ENCODE peak calls at places on chromosomes 7 and 10, in seven cellular contexts. S is upper lobe of right lung, F is dorsolateral prefrontal cortex, C is GM20000, N is progenitor cell of endocrine pancreas, I is sigmoid colon, Z is endodermal cell. A is an unnamed sample.

GRCh38 chr7:1040790-1041189 is 3.6 kb upstream of the GPR146 start:
- DNase-seq in S (no peak), F (no peak), C (no peak), N (no peak), I (no peak), Z (no peak), A (peak)

GRCh38 chr10:44913312-44914079 is 2.4 kb downstream of the TMEM72 start:
- DNase-seq in S (no peak), F (no peak), C (no peak), N (no peak), I (no peak), Z (no peak), A (no peak)

GRCh38 chr10:114273910-114274309 is 34.9 kb downstream of the VWA2 start:
- DNase-seq in S (peak), F (no peak), C (no peak), N (no peak), I (no peak), Z (no peak), A (no peak)

GRCh38 chr7:90709501-90710465 is 113.7 kb downstream of the CDK14 start:
- DNase-seq in S (no peak), F (no peak), C (no peak), N (no peak), I (no peak), Z (peak), A (peak)

GRCh38 chr10:74213571-74214162 is 62.6 kb downstream of the ADK start:
- DNase-seq in S (peak), F (no peak), C (peak), N (no peak), I (no peak), Z (peak), A (peak)

GRCh38 chr7:102883098-102883860 is 29.5 kb upstream of the LRRC17 start:
- DNase-seq in S (no peak), F (no peak), C (no peak), N (no peak), I (no peak), Z (no peak), A (peak)

GRCh38 chr7:64775289-64775688 is 18.9 kb upstream of the ZNF138 start:
- DNase-seq in S (no peak), F (no peak), C (no peak), N (no peak), I (no peak), Z (no peak), A (peak)

GRCh38 chr10:96703358-96703757 is 17.0 kb downstream of the PIK3AP1 start:
- DNase-seq in S (no peak), F (no peak), C (no peak), N (no peak), I (no peak), Z (no peak), A (no peak)

GRCh38 chr10:3625959-3626751 is 158.9 kb downstream of the KLF6 start:
- DNase-seq in S (no peak), F (no peak), C (peak), N (no peak), I (no peak), Z (no peak), A (peak)

GRCh38 chr7:44218418-44219201 is 17.8 kb downstream of the YKT6 start:
- DNase-seq in S (peak), F (peak), C (no peak), N (no peak), I (peak), Z (peak), A (no peak)

GRCh38 chr7:7720193-7720592 is 1.8 kb upstream of the RPA3 start:
- DNase-seq in S (no peak), F (no peak), C (no peak), N (no peak), I (no peak), Z (no peak), A (no peak)

GRCh38 chr10:79385804-79386531 is 38.7 kb downstream of the PPIF start:
- DNase-seq in S (peak), F (peak), C (peak), N (peak), I (peak), Z (peak), A (no peak)

GRCh38 chr7:18961997-18962396 is 155.4 kb downstream of the TWIST1 start:
- DNase-seq in S (no peak), F (no peak), C (no peak), N (no peak), I (no peak), Z (no peak), A (peak)

GRCh38 chr10:48671914-48672595 is 12.6 kb upstream of the WDFY4 start:
- DNase-seq in S (no peak), F (no peak), C (peak), N (no peak), I (no peak), Z (peak), A (no peak)

GRCh38 chr10:102935939-102936605 is 18.0 kb downstream of the CNNM2 start:
- DNase-seq in S (no peak), F (no peak), C (no peak), N (no peak), I (no peak), Z (no peak), A (no peak)

GRCh38 chr7:80804581-80804980 is 114.3 kb downstream of the SEMA3C start:
- DNase-seq in S (no peak), F (no peak), C (no peak), N (no peak), I (no peak), Z (no peak), A (peak)

GRCh38 chr7:46153583-46153950 is 232.5 kb upstream of the IGFBP3 start:
- DNase-seq in S (no peak), F (no peak), C (no peak), N (no peak), I (no peak), Z (no peak), A (no peak)

GRCh38 chr10:7475954-7476353 is 65.1 kb upstream of the SFMBT2 start:
- DNase-seq in S (no peak), F (no peak), C (no peak), N (no peak), I (no peak), Z (no peak), A (no peak)

GRCh38 chr7:142809671-142810070 is 38.9 kb downstream of the PRSS2 start:
- DNase-seq in S (no peak), F (no peak), C (no peak), N (no peak), I (no peak), Z (peak), A (no peak)

GRCh38 chr10:95395947-95396449 is 105.2 kb upstream of the PDLIM1 start:
- DNase-seq in S (peak), F (no peak), C (no peak), N (no peak), I (peak), Z (no peak), A (no peak)

GRCh38 chr7:90945104-90945752 is 319.0 kb upstream of the FZD1 start:
- DNase-seq in S (no peak), F (no peak), C (no peak), N (no peak), I (no peak), Z (no peak), A (peak)

GRCh38 chr10:128011059-128011979 is 104.4 kb downstream of the PTPRE start:
- DNase-seq in S (peak), F (peak), C (peak), N (peak), I (peak), Z (peak), A (peak)

GRCh38 chr7:41881313-41882130 is 178.6 kb upstream of the INHBA start:
- DNase-seq in S (peak), F (no peak), C (peak), N (no peak), I (no peak), Z (no peak), A (no peak)

GRCh38 chr7:26375604-26376207 is 84.0 kb downstream of the SNX10 start:
- DNase-seq in S (no peak), F (no peak), C (no peak), N (no peak), I (no peak), Z (no peak), A (no peak)

GRCh38 chr7:119685906-119686305 is 587.1 kb upstream of the KCND2 start:
- DNase-seq in S (no peak), F (no peak), C (no peak), N (no peak), I (no peak), Z (no peak), A (no peak)

GRCh38 chr7:157905740-157906461 is 569.1 kb downstream of the DNAJB6 start:
- DNase-seq in S (no peak), F (no peak), C (no peak), N (no peak), I (peak), Z (peak), A (no peak)

GRCh38 chr7:2632717-2633537 is 1.1 kb downstream of the TTYH3 start:
- DNase-seq in S (peak), F (no peak), C (peak), N (no peak), I (peak), Z (peak), A (peak)

GRCh38 chr10:110398419-110399162 is 93.9 kb upstream of the SMNDC1 start:
- DNase-seq in S (no peak), F (no peak), C (no peak), N (no peak), I (no peak), Z (peak), A (peak)

GRCh38 chr7:79317728-79318127 is 135.7 kb downstream of the MAGI2 start:
- DNase-seq in S (no peak), F (no peak), C (no peak), N (no peak), I (no peak), Z (peak), A (peak)

GRCh38 chr7:64655811-64656210 is 10.1 kb upstream of the ZNF107 start:
- DNase-seq in S (no peak), F (no peak), C (no peak), N (no peak), I (no peak), Z (no peak), A (no peak)

GRCh38 chr10:67433276-67433675 is 262.7 kb downstream of the CTNNA3 start:
- DNase-seq in S (no peak), F (no peak), C (no peak), N (no peak), I (no peak), Z (no peak), A (no peak)

GRCh38 chr7:52150952-52151351 is 834.3 kb upstream of the COBL start:
- DNase-seq in S (no peak), F (no peak), C (no peak), N (no peak), I (no peak), Z (no peak), A (no peak)

GRCh38 chr10:3452683-3453388 is 280.3 kb upstream of the PITRM1 start:
- DNase-seq in S (no peak), F (no peak), C (no peak), N (no peak), I (no peak), Z (no peak), A (peak)

GRCh38 chr10:33520223-33520622 is 185.8 kb upstream of the NRP1 start:
- DNase-seq in S (no peak), F (no peak), C (no peak), N (no peak), I (no peak), Z (no peak), A (no peak)

GRCh38 chr7:156907656-156908055 is 14.7 kb upstream of the LMBR1 start:
- DNase-seq in S (no peak), F (no peak), C (no peak), N (no peak), I (no peak), Z (no peak), A (peak)

GRCh38 chr10:19683965-19684364 is 132.3 kb upstream of the PLXDC2 start:
- DNase-seq in S (no peak), F (no peak), C (no peak), N (no peak), I (no peak), Z (no peak), A (no peak)

GRCh38 chr10:26491934-26492333 is 53.8 kb downstream of the APBB1IP start:
- DNase-seq in S (no peak), F (no peak), C (no peak), N (no peak), I (no peak), Z (no peak), A (peak)

GRCh38 chr10:119878524-119878923 is 5.9 kb upstream of the MCMBP start:
- DNase-seq in S (no peak), F (no peak), C (no peak), N (no peak), I (no peak), Z (no peak), A (no peak)
- TF ChIP-seq CTCF in S (no peak), F (no peak), C (no peak), N (no peak), I (no peak), Z (no peak), A (no peak)

DNA sequence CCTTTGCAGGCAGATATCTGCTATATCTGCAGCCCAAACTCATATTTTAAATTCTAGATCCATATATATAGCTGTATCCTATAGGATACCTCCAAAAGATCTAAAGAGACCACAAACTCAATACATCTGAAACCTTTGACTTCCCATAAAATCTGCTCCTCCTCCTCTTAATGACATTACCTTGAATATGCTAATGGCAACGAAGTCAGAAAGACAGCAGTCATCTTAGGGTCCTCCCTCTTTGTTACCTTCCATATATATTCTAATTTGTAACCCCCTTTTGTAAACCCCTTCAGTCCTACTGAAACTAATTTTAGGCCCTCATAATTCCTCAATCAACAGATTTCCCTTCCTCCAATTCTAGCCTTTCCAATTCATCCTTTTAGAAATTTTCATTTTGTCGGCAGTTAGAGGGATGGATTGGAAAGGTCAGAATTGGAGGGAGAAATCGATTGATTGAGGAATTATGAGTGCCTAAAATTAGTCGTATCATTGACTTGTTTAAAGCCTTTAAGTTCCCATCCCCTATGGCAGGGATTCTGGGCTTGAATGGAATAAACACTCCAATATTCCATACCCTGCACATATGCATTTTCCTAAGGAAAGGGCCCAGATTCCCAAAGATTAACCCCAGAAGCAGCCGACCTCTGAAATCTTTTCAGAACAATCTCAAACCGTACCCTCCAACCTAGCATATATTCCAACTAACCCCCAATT is 2.4 kb downstream of the SYPL1 start:
- DNase-seq in S (no peak), F (no peak), C (no peak), N (no peak), I (no peak), Z (no peak), A (no peak)
- TF ChIP-seq CTCF in S (no peak), F (no peak), C (no peak), N (no peak), I (no peak), Z (no peak), A (no peak)

DNA sequence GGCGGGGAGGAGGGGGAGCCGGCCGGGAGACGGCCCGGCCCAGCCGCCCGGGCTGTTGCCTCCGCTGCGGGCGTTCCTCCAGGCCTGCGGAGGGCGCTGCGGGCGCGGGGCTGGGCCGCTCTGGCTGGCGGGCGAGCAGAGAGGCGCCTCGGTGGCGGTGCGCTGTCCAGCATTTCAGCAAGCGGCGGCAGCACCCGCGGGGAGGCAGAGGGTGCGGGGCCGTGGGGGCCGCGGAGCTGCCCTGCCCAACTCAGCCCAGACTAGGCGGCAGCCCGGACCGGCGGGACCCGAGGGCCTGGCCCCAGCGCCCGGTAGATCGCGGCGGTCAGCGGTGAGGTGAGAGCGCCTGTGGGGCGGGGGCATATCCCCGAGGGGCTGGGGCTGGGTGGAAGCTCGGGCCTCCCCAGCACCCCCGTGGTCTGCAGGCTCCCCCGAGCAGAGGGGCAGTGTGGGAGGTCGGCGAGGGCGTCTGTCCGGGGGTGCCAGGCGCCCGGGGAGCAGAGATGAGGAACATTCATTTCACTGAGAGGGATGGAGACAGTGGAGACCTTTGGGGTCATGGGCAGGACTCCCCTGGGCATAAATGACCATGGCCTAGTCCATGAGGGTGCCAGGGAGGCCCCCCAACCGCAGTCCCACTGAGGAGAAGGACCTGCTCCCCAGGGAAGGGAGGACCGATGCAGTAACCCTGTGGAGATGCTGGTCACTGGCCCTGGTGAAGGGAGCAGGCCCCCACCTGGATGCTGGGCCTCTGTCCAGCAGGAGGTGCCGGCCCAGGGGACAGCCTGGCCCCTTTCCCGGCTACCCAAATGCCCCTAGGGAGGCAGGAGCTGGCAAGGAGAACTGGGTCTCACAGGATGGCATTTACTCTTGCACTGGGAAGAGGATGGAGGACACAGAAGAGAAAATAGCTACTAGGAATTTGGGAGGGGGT is at the start of gene SRRM3:
- DNase-seq in S (peak), F (peak), C (peak), N (peak), I (peak), Z (peak), A (peak)
- TF ChIP-seq CTCF in S (peak), F (peak), C (peak), N (peak), I (no peak), Z (peak), A (peak)

GRCh38 chr7:137844690-137845425 is 1.9 kb downstream of the DGKI start:
- DNase-seq in S (no peak), F (no peak), C (no peak), N (no peak), I (no peak), Z (no peak), A (no peak)
- TF ChIP-seq CTCF in S (no peak), F (no peak), C (no peak), N (no peak), I (no peak), Z (no peak), A (no peak)

DNA sequence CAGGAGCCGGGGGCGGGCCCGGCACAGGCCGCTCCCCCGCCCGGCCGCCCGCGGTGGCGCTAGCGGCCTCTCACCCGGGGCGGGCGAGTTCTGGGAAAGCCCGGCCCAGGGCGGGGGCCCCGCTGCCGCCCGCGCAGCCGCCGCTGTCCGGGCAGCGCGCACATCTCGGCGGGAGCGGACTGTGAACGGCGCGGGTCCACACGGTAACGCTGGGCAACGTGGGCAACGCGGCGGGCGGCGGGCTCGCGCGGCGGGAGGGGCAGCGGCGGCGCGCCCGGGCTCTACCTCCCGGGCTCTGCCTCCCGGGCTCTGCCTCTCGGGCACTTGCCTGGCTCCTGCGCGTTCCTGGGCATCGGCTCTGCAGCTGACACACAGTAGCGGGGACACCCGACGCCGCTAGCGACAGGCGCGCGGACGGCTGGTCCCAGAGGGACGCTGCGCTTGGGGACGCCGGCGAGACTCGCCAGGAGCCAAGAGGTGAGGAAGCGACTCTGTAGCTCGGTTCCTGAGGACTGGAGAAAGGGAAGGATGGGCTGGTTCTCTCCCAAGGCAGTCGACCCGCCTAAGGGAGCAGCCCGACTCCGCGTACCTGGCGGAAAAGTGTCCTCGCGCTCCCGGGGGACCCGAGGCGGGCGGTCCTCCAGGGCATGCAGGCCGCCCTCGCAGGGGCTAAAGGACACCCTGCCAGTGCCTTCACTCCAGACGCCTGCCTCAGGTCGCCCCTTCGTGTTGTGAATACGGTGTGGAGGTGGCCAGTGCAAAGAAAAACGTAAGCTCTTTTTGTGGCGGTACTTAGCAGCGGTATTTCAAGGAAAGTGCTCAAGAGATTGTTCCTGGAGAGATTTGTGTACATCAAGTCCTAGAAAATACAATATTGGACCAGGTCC is at the start of gene PLCE1:
- DNase-seq in S (peak), F (no peak), C (peak), N (peak), I (peak), Z (peak), A (peak)
- TF ChIP-seq CTCF in S (no peak), F (no peak), C (no peak), N (no peak), I (no peak), Z (no peak), A (no peak)

GRCh38 chr7:17301491-17302101 is 3.1 kb downstream of the AHR start:
- DNase-seq in S (no peak), F (no peak), C (no peak), N (no peak), I (peak), Z (no peak), A (peak)
- TF ChIP-seq CTCF in S (peak), F (peak), C (peak), N (peak), I (peak), Z (peak), A (peak)

GRCh38 chr10:132788180-132788830 is 2.4 kb upstream of the NKX6-2 start:
- DNase-seq in S (no peak), F (no peak), C (peak), N (no peak), I (no peak), Z (peak), A (peak)
- TF ChIP-seq CTCF in S (no peak), F (peak), C (no peak), N (peak), I (no peak), Z (peak), A (no peak)

GRCh38 chr10:70430489-70431445 is 10.7 kb downstream of the NODAL start:
- DNase-seq in S (no peak), F (no peak), C (no peak), N (no peak), I (peak), Z (no peak), A (peak)
- TF ChIP-seq CTCF in S (peak), F (peak), C (no peak), N (peak), I (no peak), Z (peak), A (no peak)

A was measured in fibroblast of mammary gland.